ENCODE peak calls at places on chromosomes 11 and 22, in ten cellular contexts. P, K, W, Y, G, I, J, R, C and V are unnamed samples.

GRCh38 chr11:18701614-18702216 is 3.1 kb downstream of the TMEM86A start:
- DNase-seq in K (no peak), I (no peak), Y (no peak), W (no peak), C (no peak), R (no peak), G (no peak), P (no peak), J (no peak), V (no peak)

GRCh38 chr22:19229600-19229999 is 51.1 kb upstream of the SLC25A1 start:
- DNase-seq in G (no peak), Y (no peak), P (no peak), W (no peak), K (no peak), I (no peak), R (no peak), C (no peak), J (no peak), V (no peak)

GRCh38 chr11:57180141-57180561 is 1.6 kb upstream of the LRRC55 start:
- DNase-seq in K (no peak), P (no peak), W (no peak), G (no peak), Y (no peak), C (no peak), J (no peak), I (peak; percentile 31), R (no peak), V (no peak)

GRCh38 chr22:40628354-40629042 is 8.0 kb downstream of the MRTFA start:
- DNase-seq in G (peak; percentile 70), W (no peak), K (no peak), C (no peak), R (no peak), I (no peak), P (no peak), J (no peak), Y (peak; percentile 44), V (no peak)

GRCh38 chr11:28673687-28674431 is 565.7 kb downstream of the METTL15 start:
- DNase-seq in R (no peak), I (no peak), W (no peak), J (no peak), P (no peak), K (no peak), C (no peak), G (peak; percentile 96), Y (no peak), V (no peak)

GRCh38 chr11:73969991-73970800 is 12.4 kb downstream of the UCP2 start:
- DNase-seq in R (peak; percentile 46), P (no peak), Y (no peak), W (no peak), J (no peak), I (no peak), C (no peak), K (no peak), G (no peak), V (no peak)

GRCh38 chr11:44729065-44729464 is 2.3 kb downstream of the TSPAN18 start:
- DNase-seq in R (no peak), P (no peak), I (no peak), J (no peak), C (no peak), G (no peak), W (peak; percentile 33), K (no peak), Y (no peak), V (no peak)

GRCh38 chr22:44211256-44211945 is 30.7 kb downstream of the PARVG start:
- DNase-seq in K (peak; percentile 50), P (no peak), J (no peak), W (no peak), I (no peak), C (no peak), R (no peak), G (peak; percentile 50), Y (no peak), V (no peak)

GRCh38 chr11:77096591-77097019 is 6.0 kb upstream of the OMP start:
- DNase-seq in Y (no peak), R (peak; percentile 0), W (peak; percentile 3), J (no peak), K (no peak), I (no peak), G (no peak), P (no peak), C (no peak), V (no peak)

GRCh38 chr22:11360632-11361031 is 4167.4 kb upstream of the OR11H1 start:
- DNase-seq in K (no peak), P (no peak), Y (no peak), C (no peak), G (no peak), I (no peak), W (no peak), J (no peak), R (no peak), V (no peak)

GRCh38 chr11:34565417-34566208 is 52.0 kb upstream of the ELF5 start:
- DNase-seq in J (no peak), C (peak; percentile 34), W (no peak), Y (peak; percentile 35), R (peak; percentile 7), P (no peak), K (no peak), G (no peak), I (no peak), V (no peak)
- TF ChIP-seq CTCF in J (no peak), C (peak; percentile 69), W (no peak), Y (peak; percentile 59), R (peak; percentile 52), P (no peak), K (no peak), G (peak; percentile 21), I (no peak), V (no peak)

GRCh38 chr11:5154657-5155056 is at the start of gene OR52A1:
- DNase-seq in R (no peak), Y (no peak), G (no peak), I (no peak), K (no peak), W (no peak), C (no peak), J (no peak), P (no peak), V (no peak)
- TF ChIP-seq CTCF in R (no peak), Y (no peak), G (no peak), I (no peak), K (no peak), W (no peak), C (no peak), J (no peak), P (no peak), V (no peak)

GRCh38 chr11:64216879-64217278 is 9.1 kb downstream of the TRPT1 start:
- DNase-seq in W (no peak), J (no peak), R (no peak), Y (no peak), P (no peak), C (no peak), K (no peak), G (no peak), I (no peak), V (no peak)
- TF ChIP-seq CTCF in W (no peak), J (no peak), R (no peak), Y (peak; percentile 6), P (no peak), C (no peak), K (no peak), G (no peak), I (no peak), V (no peak)

DNA sequence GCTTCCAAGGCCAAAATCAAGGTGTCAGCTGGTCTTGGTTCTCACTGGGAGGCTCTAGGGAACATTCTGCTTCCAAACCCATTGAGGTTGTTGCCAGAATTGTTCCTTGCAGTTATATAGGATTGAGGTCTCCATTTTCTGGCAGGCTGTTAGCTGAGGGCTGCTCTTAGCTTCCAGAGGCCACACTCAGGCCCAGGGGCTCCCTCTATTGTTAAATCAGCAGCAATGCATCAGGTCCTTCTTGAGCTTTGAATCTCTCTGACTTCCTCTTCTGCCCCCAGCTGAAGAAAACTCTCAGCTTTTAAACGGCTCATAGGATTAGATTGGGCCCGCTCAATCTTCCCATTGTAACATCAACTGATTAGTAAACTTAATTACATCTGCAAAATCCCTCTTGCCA is 39.3 kb upstream of the BSX start:
- DNase-seq in G (peak; percentile 56), P (no peak), W (no peak), Y (peak; percentile 68), C (peak; percentile 43), K (no peak), R (peak; percentile 51), J (no peak), I (no peak), V (no peak)
- TF ChIP-seq CTCF in G (peak; percentile 82), P (no peak), W (peak; percentile 61), Y (peak; percentile 69), C (peak; percentile 55), K (peak; percentile 22), R (peak; percentile 79), J (peak; percentile 58), I (no peak), V (peak; percentile 52)

GRCh38 chr11:60836866-60837510 is 4.9 kb upstream of the CCDC86 start:
- DNase-seq in W (no peak), I (no peak), G (no peak), C (no peak), P (no peak), Y (no peak), R (no peak), K (no peak), J (no peak), V (no peak)

GRCh38 chr11:60835472-60835871 is 6.4 kb upstream of the CCDC86 start:
- DNase-seq in K (no peak), G (no peak), R (no peak), I (no peak), W (no peak), Y (no peak), P (no peak), J (no peak), C (no peak), V (no peak)

GRCh38 chr11:60834742-60835141 is 7.2 kb upstream of the CCDC86 start:
- DNase-seq in W (no peak), C (no peak), Y (no peak), R (no peak), I (no peak), J (no peak), G (no peak), P (no peak), K (no peak), V (no peak)

GRCh38 chr11:60840711-60841430 is 1.0 kb upstream of the CCDC86 start:
- DNase-seq in R (no peak), K (peak; percentile 46), Y (no peak), C (no peak), P (no peak), G (peak; percentile 97), J (no peak), W (peak; percentile 53), I (peak; percentile 58), V (no peak)

DNA sequence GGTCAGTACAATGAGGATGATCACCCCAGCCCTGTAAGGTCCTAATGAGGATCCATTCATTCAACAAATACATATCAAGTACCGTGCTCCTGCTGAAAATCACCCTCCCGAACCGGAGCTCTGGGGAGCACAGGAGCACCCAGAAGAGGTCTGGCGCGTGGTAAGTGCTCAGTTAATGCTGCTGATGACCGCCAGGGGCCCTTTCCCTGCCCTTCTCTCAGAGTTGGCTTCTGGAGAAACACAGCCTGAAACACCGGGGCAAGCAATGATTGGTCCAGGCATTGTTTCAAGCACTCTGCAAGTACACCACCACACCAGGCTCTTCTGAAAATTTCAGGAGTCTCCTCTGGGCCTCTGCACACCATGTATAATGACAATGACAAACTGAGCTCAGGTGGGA is 3.8 kb upstream of the CCDC86 start:
- DNase-seq in W (no peak), Y (peak; percentile 24), C (peak; percentile 28), R (no peak), P (no peak), I (no peak), J (no peak), K (no peak), G (peak; percentile 18), V (no peak)
- TF ChIP-seq CTCF in W (peak; percentile 34), Y (peak; percentile 23), C (peak; percentile 41), R (no peak), P (no peak), I (no peak), J (no peak), K (no peak), G (peak; percentile 39), V (no peak)

GRCh38 chr22:27380826-27381225 is 420.7 kb downstream of the MN1 start:
- DNase-seq in I (no peak), K (no peak), G (no peak), W (no peak), R (peak; percentile 41), J (no peak), P (no peak), C (no peak), Y (no peak), V (no peak)
- TF ChIP-seq CTCF in I (no peak), K (no peak), G (no peak), W (no peak), R (no peak), J (no peak), P (no peak), C (no peak), Y (no peak), V (no peak)